ENCODE peak calls at places on chromosomes 3 and 15, in five cellular contexts. One of them, this sample, is unnamed.

GRCh38 chr3:171654809-171655208 is 155.5 kb downstream of the PLD1 start:
- DNase-seq in effector memory CD8-positive, alpha-beta T cell: no peak
- DNase-seq in cardiac fibroblast: peak; percentile 59
- DNase-seq in epithelial cell of esophagus: peak; percentile 85
- DNase-seq in HEK293T: no peak
- DNase-seq in this sample: no peak

GRCh38 chr3:184761976-184762375 is 50.0 kb upstream of the VPS8 start:
- DNase-seq in effector memory CD8-positive, alpha-beta T cell: no peak
- DNase-seq in cardiac fibroblast: no peak
- DNase-seq in epithelial cell of esophagus: no peak
- DNase-seq in HEK293T: no peak
- DNase-seq in this sample: no peak

GRCh38 chr3:138781012-138781470 is 53.7 kb downstream of the PIK3CB start:
- DNase-seq in effector memory CD8-positive, alpha-beta T cell: peak; percentile 67
- DNase-seq in cardiac fibroblast: no peak
- DNase-seq in epithelial cell of esophagus: no peak
- DNase-seq in HEK293T: no peak
- DNase-seq in this sample: no peak

GRCh38 chr3:171976526-171976925 is 62.9 kb upstream of the FNDC3B start:
- DNase-seq in effector memory CD8-positive, alpha-beta T cell: no peak
- DNase-seq in cardiac fibroblast: peak; percentile 71
- DNase-seq in epithelial cell of esophagus: no peak
- DNase-seq in HEK293T: no peak
- DNase-seq in this sample: no peak

GRCh38 chr3:188214442-188214841 is 60.5 kb downstream of the LPP start:
- DNase-seq in effector memory CD8-positive, alpha-beta T cell: no peak
- DNase-seq in cardiac fibroblast: no peak
- DNase-seq in epithelial cell of esophagus: no peak
- DNase-seq in HEK293T: no peak
- DNase-seq in this sample: no peak

GRCh38 chr3:101858464-101858863 is 9.2 kb downstream of the NFKBIZ start:
- DNase-seq in effector memory CD8-positive, alpha-beta T cell: no peak
- DNase-seq in cardiac fibroblast: peak; percentile 13
- DNase-seq in epithelial cell of esophagus: no peak
- DNase-seq in HEK293T: no peak
- DNase-seq in this sample: no peak

GRCh38 chr3:139388961-139389551 is 391 bp downstream of the COPB2 start:
- DNase-seq in effector memory CD8-positive, alpha-beta T cell: no peak
- DNase-seq in cardiac fibroblast: no peak
- DNase-seq in epithelial cell of esophagus: no peak
- DNase-seq in HEK293T: no peak
- DNase-seq in this sample: no peak

GRCh38 chr3:193662757-193663322 is 69.8 kb downstream of the OPA1 start:
- DNase-seq in effector memory CD8-positive, alpha-beta T cell: no peak
- DNase-seq in cardiac fibroblast: peak; percentile 12
- DNase-seq in epithelial cell of esophagus: no peak
- DNase-seq in HEK293T: no peak
- DNase-seq in this sample: no peak

GRCh38 chr3:129441215-129441614 is 1.2 kb downstream of the IFT122 start:
- DNase-seq in effector memory CD8-positive, alpha-beta T cell: no peak
- DNase-seq in cardiac fibroblast: peak; percentile 30
- DNase-seq in epithelial cell of esophagus: no peak
- DNase-seq in HEK293T: no peak
- DNase-seq in this sample: no peak

GRCh38 chr3:127183931-127184869 is 8.7 kb upstream of the PRR23E start:
- DNase-seq in effector memory CD8-positive, alpha-beta T cell: no peak
- DNase-seq in cardiac fibroblast: no peak
- DNase-seq in epithelial cell of esophagus: no peak
- DNase-seq in HEK293T: no peak
- DNase-seq in this sample: no peak

GRCh38 chr15:90955911-90956310 is 1.2 kb downstream of the RCCD1 start:
- DNase-seq in effector memory CD8-positive, alpha-beta T cell: no peak
- DNase-seq in cardiac fibroblast: no peak
- DNase-seq in epithelial cell of esophagus: no peak
- DNase-seq in HEK293T: no peak
- DNase-seq in this sample: no peak

GRCh38 chr15:90352109-90352893 is at the start of gene ZNF774:
- DNase-seq in effector memory CD8-positive, alpha-beta T cell: peak; percentile 91
- DNase-seq in cardiac fibroblast: peak; percentile 98
- DNase-seq in epithelial cell of esophagus: peak; percentile 97
- DNase-seq in HEK293T: peak; percentile 99
- DNase-seq in this sample: peak; percentile 88

GRCh38 chr15:98505611-98506031 is 142.7 kb upstream of the IGF1R start:
- DNase-seq in effector memory CD8-positive, alpha-beta T cell: no peak
- DNase-seq in cardiac fibroblast: no peak
- DNase-seq in epithelial cell of esophagus: no peak
- DNase-seq in HEK293T: no peak
- DNase-seq in this sample: no peak

GRCh38 chr15:50353251-50353998 is 1.6 kb downstream of the GABPB1 start:
- DNase-seq in effector memory CD8-positive, alpha-beta T cell: peak; percentile 15
- DNase-seq in cardiac fibroblast: peak; percentile 95
- DNase-seq in epithelial cell of esophagus: peak; percentile 73
- DNase-seq in HEK293T: no peak
- DNase-seq in this sample: peak; percentile 42